ENCODE peak calls at places on chromosome 20, in nine cellular contexts. A is A549, C is HCT116, M is endothelial cell of umbilical vein, V is NB4, T is H1, U is K562, E is WTC11, N is GM12878. Q is an unnamed sample.

GRCh38 chr20:51327251-51327841 is 215.2 kb downstream of the NFATC2 start:
- DNase-seq in A (no peak), C (no peak), M (no peak), V (no peak), T (no peak), U (no peak), E (no peak), N (no peak), Q (no peak)

GRCh38 chr20:51979226-51979625 is 176.9 kb upstream of the SALL4 start:
- DNase-seq in A (no peak), C (no peak), M (no peak), V (no peak), T (no peak), U (no peak), E (no peak), N (no peak), Q (no peak)

GRCh38 chr20:48763183-48764030 is 64.4 kb downstream of the PREX1 start:
- DNase-seq in A (no peak), C (no peak), M (peak), V (no peak), T (no peak), U (no peak), E (no peak), N (no peak), Q (no peak)

GRCh38 chr20:42281801-42282200 is 663.6 kb upstream of the CHD6 start:
- DNase-seq in A (no peak), C (no peak), M (no peak), V (no peak), T (no peak), U (no peak), E (no peak), N (no peak), Q (no peak)

GRCh38 chr20:14384411-14384810 is 47.0 kb upstream of the FLRT3 start:
- DNase-seq in A (no peak), C (no peak), M (no peak), V (no peak), T (no peak), U (no peak), E (no peak), N (no peak), Q (no peak)

GRCh38 chr20:3044336-3044965 is 1.0 kb downstream of the GNRH2 start:
- DNase-seq in A (no peak), C (no peak), M (no peak), V (no peak), T (no peak), U (no peak), E (no peak), N (no peak), Q (no peak)

GRCh38 chr20:10674684-10675455 is 1.1 kb upstream of the JAG1 start:
- DNase-seq in A (peak), C (peak), M (peak), V (peak), T (peak), U (peak), E (peak), N (no peak), Q (peak)

GRCh38 chr20:13255356-13255755 is 34.3 kb downstream of the ISM1 start:
- DNase-seq in A (no peak), C (no peak), M (no peak), V (no peak), T (no peak), U (no peak), E (no peak), N (no peak), Q (no peak)

GRCh38 chr20:8853805-8854338 is 215.0 kb upstream of the PLCB4 start:
- DNase-seq in A (peak), C (peak), M (peak), V (peak), T (no peak), U (peak), E (no peak), N (peak), Q (peak)

GRCh38 chr20:25020901-25021301 is 28.4 kb upstream of the APMAP start:
- DNase-seq in A (no peak), C (no peak), M (no peak), V (no peak), T (no peak), U (no peak), E (no peak), N (no peak), Q (no peak)

GRCh38 chr20:34979366-34980153 is 23.9 kb downstream of the MYH7B start:
- DNase-seq in A (no peak), C (no peak), M (no peak), V (no peak), T (peak), U (peak), E (peak), N (no peak), Q (peak)

GRCh38 chr20:61307686-61308085 is 55.6 kb downstream of the CDH4 start:
- DNase-seq in A (no peak), C (no peak), M (no peak), V (no peak), T (no peak), U (no peak), E (no peak), N (no peak), Q (no peak)
- TF ChIP-seq MAX in A (no peak), C (no peak), M (no peak), V (no peak), T (no peak), U (no peak), E (no peak), N (no peak), Q (no peak)

GRCh38 chr20:46333136-46333991 is 25.1 kb upstream of the CDH22 start:
- DNase-seq in A (no peak), C (no peak), M (no peak), V (no peak), T (no peak), U (no peak), E (no peak), N (no peak), Q (peak)

GRCh38 chr20:46332373-46333135 is 24.3 kb upstream of the CDH22 start:
- DNase-seq in A (no peak), C (no peak), M (no peak), V (peak), T (no peak), U (no peak), E (no peak), N (no peak), Q (peak)

GRCh38 chr20:46331612-46332361 is 23.5 kb upstream of the CDH22 start:
- DNase-seq in A (no peak), C (no peak), M (no peak), V (no peak), T (no peak), U (no peak), E (no peak), N (no peak), Q (no peak)

GRCh38 chr20:46336735-46337134 is 28.4 kb upstream of the CDH22 start:
- DNase-seq in A (no peak), C (no peak), M (no peak), V (no peak), T (no peak), U (no peak), E (no peak), N (no peak), Q (no peak)

DNA sequence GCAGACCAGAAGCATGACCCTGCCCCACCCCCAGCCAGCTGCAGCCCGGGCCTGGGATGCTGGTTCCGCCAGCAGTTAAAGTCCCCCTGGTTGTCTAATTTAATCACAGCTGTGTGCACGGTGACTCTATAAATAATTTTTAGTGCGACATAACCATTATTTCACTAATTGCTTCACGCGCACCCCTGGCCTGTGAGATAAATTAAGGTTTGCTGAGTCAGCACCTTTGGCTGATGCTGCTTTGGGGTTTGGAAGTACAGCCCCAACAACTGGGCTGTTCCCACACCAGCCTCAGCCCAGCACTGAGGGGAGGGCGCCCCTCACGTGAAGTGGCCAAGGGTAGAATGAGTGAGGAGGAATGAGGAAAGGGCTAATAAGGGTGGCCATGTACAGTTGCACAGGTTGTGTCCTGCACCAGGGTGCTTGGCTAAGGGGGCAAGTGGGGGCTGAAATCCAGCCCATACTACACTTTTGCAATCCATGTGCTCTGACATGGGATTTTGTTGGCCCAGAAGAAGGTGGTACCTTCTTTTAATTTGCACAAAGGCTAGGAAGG is 26.2 kb upstream of the CDH22 start:
- DNase-seq in A (no peak), C (no peak), M (no peak), V (no peak), T (no peak), U (no peak), E (no peak), N (no peak), Q (no peak)
- TF ChIP-seq MAX in A (no peak), C (no peak), M (no peak), V (no peak), T (no peak), U (no peak), E (no peak), N (no peak), Q (no peak)

GRCh38 chr20:63167026-63167917 is 48.7 kb downstream of the YTHDF1 start:
- DNase-seq in A (no peak), C (no peak), M (no peak), V (no peak), T (no peak), U (peak), E (no peak), N (no peak), Q (peak)
- TF ChIP-seq MAX in A (no peak), C (no peak), M (no peak), V (no peak), T (no peak), U (no peak), E (no peak), N (no peak), Q (no peak)

DNA sequence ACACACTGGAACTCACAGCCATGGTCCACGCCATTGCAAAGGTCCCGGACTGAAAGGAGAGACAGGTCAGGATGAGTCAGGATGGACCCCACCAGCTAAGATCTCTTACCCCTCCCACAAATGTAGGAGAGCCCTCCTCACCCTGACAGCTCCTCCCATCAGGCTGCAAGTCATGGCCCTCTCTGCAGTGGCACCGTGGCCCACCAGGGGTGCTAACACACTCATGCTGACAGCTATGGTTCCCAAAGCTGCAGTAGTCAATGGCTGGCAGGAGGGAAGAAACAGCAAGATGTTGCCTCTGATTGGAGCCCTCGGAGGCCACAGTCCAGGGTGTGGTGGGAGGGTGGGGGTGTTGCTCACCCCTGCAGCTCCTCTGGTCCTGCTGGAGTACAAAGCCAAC is 5.7 kb upstream of the RBPJL start:
- DNase-seq in A (peak), C (peak), M (peak), V (peak), T (peak), U (peak), E (peak), N (no peak), Q (peak)
- TF ChIP-seq MAX in A (no peak), C (no peak), M (no peak), V (peak), T (no peak), U (no peak), E (no peak), N (no peak), Q (no peak)

DNA sequence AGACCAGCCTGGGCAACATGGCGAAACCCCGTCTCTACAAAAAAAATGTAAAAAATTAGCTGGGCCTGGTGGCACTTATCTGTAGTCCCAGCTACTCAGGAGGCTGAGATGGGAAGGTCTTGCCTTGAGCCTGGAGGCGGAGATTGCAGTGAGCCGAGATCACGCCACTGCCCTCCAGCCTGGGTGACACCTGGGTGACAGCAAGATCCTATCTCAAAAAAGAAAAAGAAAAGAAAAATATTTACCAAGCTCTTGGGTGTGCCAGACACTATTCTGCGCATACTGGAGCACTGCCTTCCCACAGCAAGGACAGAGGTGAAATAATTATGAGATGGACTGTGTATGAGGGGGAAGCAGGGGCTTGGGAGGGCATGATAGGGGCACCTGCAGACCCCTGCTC is 19.6 kb downstream of the POFUT1 start:
- DNase-seq in A (no peak), C (no peak), M (no peak), V (peak), T (no peak), U (no peak), E (no peak), N (no peak), Q (no peak)
- TF ChIP-seq MAX in A (no peak), C (no peak), M (no peak), V (no peak), T (no peak), U (no peak), E (no peak), N (no peak), Q (no peak)

GRCh38 chr20:57240850-57241429 is 25.5 kb downstream of the BMP7 start:
- DNase-seq in A (no peak), C (no peak), M (no peak), V (no peak), T (no peak), U (no peak), E (no peak), N (no peak), Q (no peak)

GRCh38 chr20:57242414-57242813 is 24.0 kb downstream of the BMP7 start:
- DNase-seq in A (no peak), C (no peak), M (no peak), V (no peak), T (no peak), U (no peak), E (no peak), N (no peak), Q (no peak)

GRCh38 chr20:57241592-57241991 is 24.8 kb downstream of the BMP7 start:
- DNase-seq in A (no peak), C (no peak), M (no peak), V (no peak), T (no peak), U (no peak), E (no peak), N (no peak), Q (peak)

GRCh38 chr20:57238089-57238488 is 28.4 kb downstream of the BMP7 start:
- DNase-seq in A (no peak), C (no peak), M (no peak), V (no peak), T (no peak), U (no peak), E (no peak), N (no peak), Q (no peak)

GRCh38 chr20:57237006-57237953 is 29.2 kb downstream of the BMP7 start:
- DNase-seq in A (no peak), C (no peak), M (no peak), V (no peak), T (no peak), U (no peak), E (no peak), N (no peak), Q (no peak)
- TF ChIP-seq MAX in A (no peak), C (no peak), M (no peak), V (no peak), T (no peak), U (no peak), E (no peak), N (no peak), Q (no peak)

GRCh38 chr20:957544-957943 is 41.4 kb upstream of the ANGPT4 start:
- DNase-seq in A (peak), C (no peak), M (no peak), V (peak), T (no peak), U (no peak), E (no peak), N (no peak), Q (no peak)
- TF ChIP-seq MAX in A (no peak), C (no peak), M (no peak), V (no peak), T (no peak), U (no peak), E (no peak), N (no peak), Q (no peak)

GRCh38 chr20:32628960-32629530 is 43.9 kb upstream of the NOL4L start:
- DNase-seq in A (no peak), C (no peak), M (no peak), V (no peak), T (no peak), U (peak), E (no peak), N (no peak), Q (no peak)
- TF ChIP-seq MAX in A (no peak), C (no peak), M (no peak), V (no peak), T (no peak), U (no peak), E (no peak), N (no peak), Q (no peak)

Q was measured in SK-N-SH.